ENCODE peak calls at places on chromosomes 4 and X, in five cellular contexts. A, V, L, Z and R are unnamed samples.

GRCh38 chr4:71473541-71474240 is 134.9 kb downstream of the SLC4A4 start:
- DNase-seq in A (no peak), V (no peak), Z (no peak), L (peak; percentile 11), R (no peak)

GRCh38 chrX:133297284-133297683 is 79.1 kb upstream of the TFDP3 start:
- DNase-seq in L (peak; percentile 55), A (no peak), Z (no peak), V (no peak), R (peak; percentile 77)

GRCh38 chr4:31458813-31459212 is 738.6 kb downstream of the PCDH7 start:
- DNase-seq in V (no peak), Z (no peak), A (no peak), L (peak; percentile 26), R (peak; percentile 29)

GRCh38 chr4:142226014-142226413 is 589.6 kb downstream of the IL15 start:
- DNase-seq in A (no peak), L (no peak), V (no peak), Z (no peak), R (no peak)

GRCh38 chr4:54281060-54281781 is 52.1 kb downstream of the PDGFRA start:
- DNase-seq in Z (peak; percentile 92), L (peak; percentile 93), V (no peak), A (no peak), R (peak; percentile 95)

GRCh38 chr4:37370052-37370451 is 125.5 kb downstream of the NWD2 start:
- DNase-seq in Z (no peak), L (no peak), A (no peak), V (no peak), R (no peak)

GRCh38 chrX:130523460-130524394 is 121.9 kb downstream of the RBMX2 start:
- DNase-seq in V (no peak), A (no peak), L (peak; percentile 52), Z (no peak), R (no peak)

GRCh38 chr4:152038238-152038637 is 277.4 kb upstream of the GATB start:
- DNase-seq in L (peak; percentile 42), V (no peak), A (no peak), Z (no peak), R (no peak)

GRCh38 chr4:77990904-77991358 is 66.2 kb upstream of the FRAS1 start:
- DNase-seq in L (no peak), V (no peak), A (no peak), Z (no peak), R (no peak)

GRCh38 chr4:1625600-1626138 is 58.4 kb downstream of the FAM53A start:
- DNase-seq in A (no peak), Z (no peak), V (no peak), L (no peak), R (no peak)

GRCh38 chr4:122458625-122459024 is 2.1 kb upstream of the IL2 start:
- DNase-seq in Z (no peak), V (no peak), A (no peak), L (peak; percentile 40), R (no peak)

GRCh38 chr4:726816-727215 is 21.2 kb downstream of the PCGF3 start:
- DNase-seq in L (no peak), A (no peak), Z (no peak), V (no peak), R (no peak)

GRCh38 chr4:2305766-2306501 is 44.0 kb upstream of the MXD4 start:
- DNase-seq in Z (peak; percentile 40), L (peak; percentile 46), A (no peak), V (no peak), R (no peak)

GRCh38 chr4:82560853-82561744 is 689 bp downstream of the TMEM150C start:
- DNase-seq in A (no peak), Z (no peak), V (no peak), L (peak; percentile 65), R (no peak)

GRCh38 chrX:53483838-53484420 is 49.8 kb upstream of the HSD17B10 start:
- DNase-seq in L (no peak), A (no peak), Z (no peak), V (no peak), R (no peak)